ENCODE peak calls at places on chromosomes 7 and 10, in four cellular contexts. One of them, this sample, is unnamed.

GRCh38 chr7:90192876-90193765 is 18.4 kb upstream of the STEAP2 start:
- DNase-seq in GM12878: no peak
- DNase-seq in WTC11: no peak
- DNase-seq in K562: no peak
- DNase-seq in this sample: no peak

GRCh38 chr10:62015994-62016393 is 114.5 kb downstream of the ARID5B start:
- DNase-seq in GM12878: no peak
- DNase-seq in K562: peak
- DNase-seq in WTC11: no peak
- DNase-seq in this sample: no peak

GRCh38 chr10:58137813-58138212 is 129.9 kb downstream of the IPMK start:
- DNase-seq in K562: no peak
- DNase-seq in WTC11: no peak
- DNase-seq in GM12878: no peak
- DNase-seq in this sample: no peak

GRCh38 chr7:149459540-149460433 is 1.1 kb downstream of the ZNF777 start:
- DNase-seq in K562: peak
- DNase-seq in GM12878: no peak
- DNase-seq in WTC11: no peak
- DNase-seq in this sample: no peak

GRCh38 chr10:34116220-34116623 is 698.9 kb downstream of the PARD3 start:
- DNase-seq in WTC11: no peak
- DNase-seq in K562: no peak
- DNase-seq in GM12878: no peak
- DNase-seq in this sample: peak

GRCh38 chr7:156475666-156476065 is 164.9 kb upstream of the RNF32 start:
- DNase-seq in K562: peak
- DNase-seq in GM12878: no peak
- DNase-seq in WTC11: no peak
- DNase-seq in this sample: no peak

GRCh38 chr10:31599626-31600504 is 280.8 kb downstream of the ZEB1 start:
- DNase-seq in K562: peak
- DNase-seq in WTC11: no peak
- DNase-seq in GM12878: no peak
- DNase-seq in this sample: no peak

GRCh38 chr10:132993271-132994260 is 51.2 kb upstream of the CFAP46 start:
- DNase-seq in GM12878: no peak
- DNase-seq in K562: no peak
- DNase-seq in WTC11: no peak
- DNase-seq in this sample: no peak

GRCh38 chr7:134771889-134772288 is 7.5 kb upstream of the CALD1 start:
- DNase-seq in K562: no peak
- DNase-seq in WTC11: no peak
- DNase-seq in GM12878: no peak
- DNase-seq in this sample: peak

GRCh38 chr10:80501913-80502521 is 35.7 kb upstream of the SH2D4B start:
- DNase-seq in K562: no peak
- DNase-seq in GM12878: no peak
- DNase-seq in WTC11: no peak
- DNase-seq in this sample: no peak

GRCh38 chr7:55048221-55048859 is 29.5 kb downstream of the EGFR start:
- DNase-seq in WTC11: no peak
- DNase-seq in GM12878: no peak
- DNase-seq in K562: no peak
- DNase-seq in this sample: peak

GRCh38 chr7:153452661-153453060 is 599.5 kb upstream of the DPP6 start:
- DNase-seq in GM12878: no peak
- DNase-seq in WTC11: no peak
- DNase-seq in K562: no peak
- DNase-seq in this sample: no peak

GRCh38 chr7:153457796-153458195 is 594.4 kb upstream of the DPP6 start:
- DNase-seq in WTC11: no peak
- DNase-seq in K562: no peak
- DNase-seq in GM12878: no peak
- DNase-seq in this sample: no peak

GRCh38 chr7:153454283-153454682 is 597.9 kb upstream of the DPP6 start:
- DNase-seq in WTC11: no peak
- DNase-seq in GM12878: no peak
- DNase-seq in K562: no peak
- DNase-seq in this sample: no peak
- TF ChIP-seq NR2C2 in WTC11: no peak
- TF ChIP-seq NR2C2 in GM12878: no peak
- TF ChIP-seq NR2C2 in K562: no peak
- TF ChIP-seq NR2C2 in this sample: no peak

GRCh38 chr10:60942604-60943269 is 1.2 kb downstream of the RHOBTB1 start:
- DNase-seq in K562: peak
- DNase-seq in GM12878: no peak
- DNase-seq in WTC11: no peak
- DNase-seq in this sample: no peak

GRCh38 chr10:60942134-60942533 is 1.9 kb downstream of the RHOBTB1 start:
- DNase-seq in K562: no peak
- DNase-seq in GM12878: no peak
- DNase-seq in WTC11: no peak
- DNase-seq in this sample: no peak

GRCh38 chr10:60944910-60945297 is 919 bp upstream of the RHOBTB1 start:
- DNase-seq in WTC11: no peak
- DNase-seq in K562: no peak
- DNase-seq in GM12878: no peak
- DNase-seq in this sample: no peak

GRCh38 chr10:60944159-60944909 is at the start of gene RHOBTB1:
- DNase-seq in GM12878: no peak
- DNase-seq in WTC11: peak
- DNase-seq in K562: peak
- DNase-seq in this sample: peak

GRCh38 chr10:60943372-60944158 is 420 bp downstream of the RHOBTB1 start:
- DNase-seq in WTC11: peak
- DNase-seq in GM12878: no peak
- DNase-seq in K562: peak
- DNase-seq in this sample: peak
- TF ChIP-seq NR2C2 in WTC11: no peak
- TF ChIP-seq NR2C2 in GM12878: no peak
- TF ChIP-seq NR2C2 in K562: no peak
- TF ChIP-seq NR2C2 in this sample: no peak

DNA sequence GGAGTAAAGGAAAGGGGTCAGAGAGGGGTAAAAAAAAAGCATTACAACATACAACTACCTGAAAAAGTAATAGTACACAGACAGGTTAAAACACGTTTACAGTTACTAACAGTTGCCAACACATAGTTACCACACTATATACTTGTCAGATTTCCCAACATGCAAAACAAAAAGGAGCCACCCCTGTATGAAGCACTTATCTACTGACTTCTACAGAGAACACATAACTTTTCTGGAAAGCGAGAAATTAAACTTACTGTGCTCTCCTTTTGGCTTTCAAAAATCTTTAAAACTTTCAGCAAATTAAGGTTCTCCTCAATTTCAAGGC is 2.1 kb downstream of the ABI1 start:
- DNase-seq in GM12878: no peak
- DNase-seq in WTC11: no peak
- DNase-seq in K562: peak
- DNase-seq in this sample: no peak
- TF ChIP-seq NR2C2 in GM12878: no peak
- TF ChIP-seq NR2C2 in WTC11: no peak
- TF ChIP-seq NR2C2 in K562: no peak
- TF ChIP-seq NR2C2 in this sample: no peak

GRCh38 chr10:124966008-124966407 is 24.1 kb downstream of the ZRANB1 start:
- DNase-seq in WTC11: no peak
- DNase-seq in GM12878: no peak
- DNase-seq in K562: no peak
- DNase-seq in this sample: no peak
- TF ChIP-seq NR2C2 in WTC11: no peak
- TF ChIP-seq NR2C2 in GM12878: no peak
- TF ChIP-seq NR2C2 in K562: no peak
- TF ChIP-seq NR2C2 in this sample: no peak

GRCh38 chr10:5973069-5973468 is 4.3 kb downstream of the IL15RA start:
- DNase-seq in GM12878: no peak
- DNase-seq in K562: no peak
- DNase-seq in WTC11: no peak
- DNase-seq in this sample: no peak

GRCh38 chr10:5971886-5972285 is 5.5 kb downstream of the IL15RA start:
- DNase-seq in WTC11: no peak
- DNase-seq in GM12878: no peak
- DNase-seq in K562: no peak
- DNase-seq in this sample: no peak

GRCh38 chr10:5977471-5978370 is at the start of gene IL15RA:
- DNase-seq in K562: peak
- DNase-seq in WTC11: peak
- DNase-seq in GM12878: no peak
- DNase-seq in this sample: peak

GRCh38 chr10:5976689-5977470 is 463 bp downstream of the IL15RA start:
- DNase-seq in K562: peak
- DNase-seq in WTC11: peak
- DNase-seq in GM12878: no peak
- DNase-seq in this sample: no peak

GRCh38 chr10:5975641-5976473 is 1.5 kb downstream of the IL15RA start:
- DNase-seq in K562: peak
- DNase-seq in WTC11: no peak
- DNase-seq in GM12878: peak
- DNase-seq in this sample: no peak
- TF ChIP-seq NR2C2 in K562: peak
- TF ChIP-seq NR2C2 in WTC11: no peak
- TF ChIP-seq NR2C2 in GM12878: no peak
- TF ChIP-seq NR2C2 in this sample: no peak

GRCh38 chr7:98418636-98419315 is 17.9 kb upstream of the BAIAP2L1 start:
- DNase-seq in WTC11: no peak
- DNase-seq in K562: peak
- DNase-seq in GM12878: no peak
- DNase-seq in this sample: peak
- TF ChIP-seq NR2C2 in WTC11: no peak
- TF ChIP-seq NR2C2 in K562: no peak
- TF ChIP-seq NR2C2 in GM12878: no peak
- TF ChIP-seq NR2C2 in this sample: peak

DNA sequence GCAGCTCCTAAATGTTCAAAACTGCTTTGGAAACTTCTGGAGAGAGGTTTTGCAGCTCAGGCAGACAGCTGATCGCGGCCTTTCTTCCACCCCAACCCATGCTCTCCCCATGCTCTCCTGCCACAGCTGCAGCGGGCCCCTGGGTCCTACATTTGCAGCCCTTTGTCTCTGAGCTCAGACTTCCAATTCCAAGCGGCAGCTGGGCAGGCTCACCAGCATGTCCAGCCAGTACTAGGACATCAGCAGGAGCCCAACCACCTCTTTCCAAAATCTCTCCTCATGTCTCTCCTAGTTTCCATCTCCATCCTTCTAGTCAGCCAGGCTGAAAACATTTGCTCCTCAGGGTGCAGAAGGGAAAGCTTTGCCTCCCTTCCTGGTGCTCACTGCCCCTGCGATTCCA is 6.0 kb downstream of the LEP start:
- DNase-seq in K562: no peak
- DNase-seq in WTC11: no peak
- DNase-seq in GM12878: no peak
- DNase-seq in this sample: no peak
- TF ChIP-seq NR2C2 in K562: no peak
- TF ChIP-seq NR2C2 in WTC11: no peak
- TF ChIP-seq NR2C2 in GM12878: no peak
- TF ChIP-seq NR2C2 in this sample: no peak

GRCh38 chr7:5557920-5558401 is 134.3 kb upstream of the TNRC18 start:
- DNase-seq in K562: peak
- DNase-seq in GM12878: peak
- DNase-seq in WTC11: no peak
- DNase-seq in this sample: peak
- TF ChIP-seq NR2C2 in K562: no peak
- TF ChIP-seq NR2C2 in GM12878: no peak
- TF ChIP-seq NR2C2 in WTC11: no peak
- TF ChIP-seq NR2C2 in this sample: no peak